ENCODE peak calls at places on chromosomes 2 and 18, in seven cellular contexts. D is stimulated activated CD4-positive, alpha-beta T cell treated with anti-CD3 and anti-CD28 coated beads, Interleukin-1b, Interleukin-23, amount 100 ng/mL, for 24 hours; S is fibroblast of villous mesenchyme; G is ecto neural progenitor cell; X is H7; T is mucosa of gallbladder; B is SJSA1. H is an unnamed sample.

GRCh38 chr18:58447342-58448190 is 181.3 kb downstream of the ALPK2 start:
- DNase-seq in D (no peak), S (peak; percentile 42), G (no peak), X (peak; percentile 62), T (no peak), B (no peak), H (no peak)

GRCh38 chr2:40128796-40129195 is 323.1 kb downstream of the SLC8A1 start:
- DNase-seq in D (no peak), S (no peak), G (no peak), X (no peak), T (no peak), B (no peak), H (no peak)

GRCh38 chr2:202932425-202933138 is 20.5 kb downstream of the CARF start:
- DNase-seq in D (no peak), S (peak; percentile 31), G (no peak), X (no peak), T (no peak), B (no peak), H (no peak)

GRCh38 chr2:16317211-16317830 is 348.3 kb downstream of the CYRIA start:
- DNase-seq in D (no peak), S (no peak), G (no peak), X (no peak), T (no peak), B (no peak), H (no peak)

GRCh38 chr2:65566617-65567016 is 134.2 kb upstream of the SPRED2 start:
- DNase-seq in D (no peak), S (no peak), G (peak; percentile 60), X (peak; percentile 70), T (no peak), B (no peak), H (no peak)

GRCh38 chr18:79598046-79598884 is 81.3 kb upstream of the CTDP1 start:
- DNase-seq in D (no peak), S (no peak), G (no peak), X (no peak), T (no peak), B (no peak), H (peak; percentile 2)

GRCh38 chr18:46174317-46175039 is 70.3 kb downstream of the HAUS1 start:
- DNase-seq in D (peak; percentile 20), S (peak; percentile 34), G (peak; percentile 66), X (peak; percentile 82), T (no peak), B (peak; percentile 45), H (peak; percentile 64)

GRCh38 chr2:11248-11941 is 34.9 kb downstream of the FAM110C start:
- DNase-seq in D (peak; percentile 43), S (peak; percentile 95), G (peak; percentile 96), X (peak; percentile 73), T (peak; percentile 20), B (peak; percentile 59), H (peak; percentile 61)

GRCh38 chr18:35117951-35118411 is 76.8 kb downstream of the MAPRE2 start:
- DNase-seq in D (no peak), S (peak; percentile 64), G (no peak), X (no peak), T (peak; percentile 23), B (no peak), H (peak; percentile 50)

GRCh38 chr2:222862068-222862914 is 1.5 kb downstream of the ACSL3 start:
- DNase-seq in D (no peak), S (peak; percentile 66), G (no peak), X (no peak), T (no peak), B (no peak), H (peak; percentile 21)

GRCh38 chr2:190514676-190515075 is 19.8 kb downstream of the NEMP2 start:
- DNase-seq in D (no peak), S (no peak), G (no peak), X (no peak), T (no peak), B (no peak), H (no peak)

GRCh38 chr2:168798076-168798887 is 4.2 kb upstream of the NOSTRIN start:
- DNase-seq in D (no peak), S (peak; percentile 16), G (no peak), X (peak; percentile 48), T (no peak), B (no peak), H (peak; percentile 34)

GRCh38 chr18:74498712-74499629 is 2.8 kb downstream of the CNDP2 start:
- DNase-seq in D (peak; percentile 49), S (peak; percentile 50), G (no peak), X (no peak), T (peak; percentile 77), B (no peak), H (peak; percentile 52)

GRCh38 chr2:17643031-17643615 is 102.6 kb downstream of the VSNL1 start:
- DNase-seq in D (no peak), S (peak; percentile 94), G (no peak), X (no peak), T (peak; percentile 44), B (peak; percentile 81), H (no peak)

GRCh38 chr2:21422050-21422449 is 298.3 kb downstream of the TDRD15 start:
- DNase-seq in D (no peak), S (peak; percentile 11), G (peak; percentile 73), X (peak; percentile 68), T (no peak), B (peak; percentile 63), H (no peak)

GRCh38 chr2:65026640-65027464 is 29.4 kb upstream of the CEP68 start:
- DNase-seq in D (no peak), S (no peak), G (no peak), X (no peak), T (no peak), B (no peak), H (no peak)

GRCh38 chr2:64018715-64019082 is 529 bp downstream of the VPS54 start:
- DNase-seq in D (no peak), S (peak; percentile 63), G (no peak), X (no peak), T (peak; percentile 30), B (no peak), H (peak; percentile 81)

GRCh38 chr2:167192833-167193232 is 304.6 kb downstream of the XIRP2 start:
- DNase-seq in D (no peak), S (no peak), G (no peak), X (no peak), T (no peak), B (no peak), H (no peak)

GRCh38 chr2:229610871-229611270 is 103.5 kb downstream of the DNER start:
- DNase-seq in D (no peak), S (peak; percentile 22), G (no peak), X (no peak), T (no peak), B (no peak), H (no peak)

GRCh38 chr2:235950473-235950809 is 217.7 kb downstream of the GBX2 start:
- DNase-seq in D (no peak), S (no peak), G (no peak), X (peak; percentile 76), T (no peak), B (no peak), H (no peak)

GRCh38 chr18:32470136-32470712 is 458 bp downstream of the GAREM1 start:
- DNase-seq in D (no peak), S (peak; percentile 17), G (peak; percentile 72), X (no peak), T (peak; percentile 21), B (peak; percentile 52), H (peak; percentile 71)

GRCh38 chr18:32548688-32549087 is 78.0 kb upstream of the GAREM1 start:
- DNase-seq in D (no peak), S (no peak), G (peak; percentile 55), X (peak; percentile 41), T (no peak), B (no peak), H (no peak)

GRCh38 chr2:11785611-11785940 is 39.1 kb downstream of the LPIN1 start:
- DNase-seq in D (no peak), S (no peak), G (no peak), X (peak; percentile 51), T (no peak), B (no peak), H (no peak)

GRCh38 chr2:132275396-132275795 is 113.6 kb upstream of the ANKRD30BL start:
- DNase-seq in D (no peak), S (no peak), G (no peak), X (no peak), T (no peak), B (no peak), H (no peak)

GRCh38 chr2:15825276-15826060 is 114.9 kb upstream of the MYCN start:
- DNase-seq in D (no peak), S (no peak), G (no peak), X (no peak), T (no peak), B (no peak), H (no peak)

GRCh38 chr2:119478188-119479065 is 45.9 kb downstream of the SCTR start:
- DNase-seq in D (no peak), S (no peak), G (peak; percentile 34), X (peak; percentile 5), T (no peak), B (peak; percentile 25), H (no peak)

GRCh38 chr2:28668106-28668814 is 83.4 kb upstream of the PPP1CB start:
- DNase-seq in D (no peak), S (no peak), G (no peak), X (no peak), T (no peak), B (no peak), H (no peak)

GRCh38 chr2:176492583-176492982 is 223.3 kb downstream of the MTX2 start:
- DNase-seq in D (no peak), S (no peak), G (no peak), X (no peak), T (no peak), B (no peak), H (no peak)

H was measured in heart left ventricle.